ENCODE peak calls at places on chromosome 15, in four cellular contexts. F is H1, A is K562, T is HepG2. Y is an unnamed sample.

GRCh38 chr15:78620839-78621421 is at the start of gene CHRNA3:
- DNase-seq in F (no peak), A (no peak), T (no peak), Y (no peak)

GRCh38 chr15:49895337-49896223 is 223.5 kb downstream of the ATP8B4 start:
- DNase-seq in F (no peak), A (no peak), T (no peak), Y (no peak)

GRCh38 chr15:55334371-55334770 is 15.3 kb downstream of the PIGB start:
- DNase-seq in F (no peak), A (no peak), T (no peak), Y (no peak)

GRCh38 chr15:47711654-47712053 is 5.7 kb upstream of the SEMA6D start:
- DNase-seq in F (no peak), A (no peak), T (peak), Y (no peak)

GRCh38 chr15:51793521-51793920 is 35.9 kb upstream of the TMOD3 start:
- DNase-seq in F (no peak), A (no peak), T (no peak), Y (no peak)

GRCh38 chr15:31320022-31320421 is 6.6 kb upstream of the KLF13 start:
- DNase-seq in F (no peak), A (no peak), T (no peak), Y (no peak)

GRCh38 chr15:45751629-45752028 is 116.8 kb downstream of the SQOR start:
- DNase-seq in F (no peak), A (no peak), T (no peak), Y (no peak)

GRCh38 chr15:74428442-74428787 is 5.3 kb downstream of the SEMA7A start:
- DNase-seq in F (no peak), A (no peak), T (no peak), Y (no peak)

GRCh38 chr15:86570738-86571137 is 491.1 kb downstream of the AGBL1 start:
- DNase-seq in F (no peak), A (no peak), T (no peak), Y (no peak)

GRCh38 chr15:71632571-71633195 is 177.7 kb upstream of the NR2E3 start:
- DNase-seq in F (no peak), A (no peak), T (no peak), Y (no peak)

GRCh38 chr15:76060098-76060989 is 559 bp downstream of the TMEM266 start:
- DNase-seq in F (no peak), A (no peak), T (no peak), Y (no peak)

GRCh38 chr15:45522931-45523331 is 376 bp upstream of the SLC30A4 start:
- DNase-seq in F (no peak), A (no peak), T (no peak), Y (peak)

GRCh38 chr15:56207711-56208110 is 36.0 kb downstream of the RFX7 start:
- DNase-seq in F (no peak), A (no peak), T (no peak), Y (no peak)

GRCh38 chr15:91947370-91947769 is 93.9 kb downstream of the SLCO3A1 start:
- DNase-seq in F (no peak), A (no peak), T (no peak), Y (no peak)

DNA sequence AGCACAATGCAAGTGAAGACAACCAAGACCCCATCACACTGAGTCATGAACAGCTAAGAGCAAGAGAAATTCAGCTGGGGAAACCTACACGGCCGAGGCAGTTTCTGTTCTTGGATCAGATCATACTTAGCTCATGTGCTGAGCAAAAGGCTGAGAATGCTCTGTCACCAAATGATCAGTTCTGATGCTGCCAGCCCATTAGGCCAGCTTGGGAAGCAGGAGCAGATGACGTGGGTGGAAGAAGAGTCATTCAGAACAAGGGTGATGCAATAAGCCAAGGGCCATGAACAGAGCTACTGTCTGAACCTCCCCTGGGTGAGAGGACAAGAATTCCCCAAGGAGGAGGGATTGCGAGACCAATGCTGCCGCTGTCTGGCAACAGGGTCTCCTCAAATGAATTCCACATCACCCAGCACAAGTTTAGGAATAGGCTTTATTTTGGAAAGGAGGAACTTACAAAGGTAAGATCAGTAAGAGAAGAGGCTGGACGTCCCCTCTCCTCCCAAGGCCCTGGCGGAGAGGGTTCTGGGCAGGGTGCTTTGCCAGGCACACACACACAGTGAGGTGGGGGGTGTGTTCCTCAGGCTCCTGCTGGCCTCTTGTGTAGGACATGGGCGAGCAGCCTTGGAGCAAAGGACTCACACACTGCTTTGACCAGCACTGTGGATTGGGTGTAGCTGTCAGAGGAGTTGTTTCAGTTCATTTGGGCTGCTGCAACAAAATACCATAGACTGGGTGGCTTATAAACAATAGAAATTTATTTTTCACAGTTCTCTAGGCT is 65.6 kb upstream of the CTXND1 start:
- DNase-seq in F (no peak), A (no peak), T (peak), Y (no peak)
- TF ChIP-seq KDM1A in F (no peak), A (no peak), T (no peak), Y (no peak)

GRCh38 chr15:67836477-67836876 is 3.4 kb downstream of the RNU6-1 start:
- DNase-seq in F (no peak), A (peak), T (no peak), Y (peak)
- TF ChIP-seq HDAC2 in F (no peak), A (no peak), T (no peak), Y (no peak)

GRCh38 chr15:82045179-82045891 is 483 bp downstream of the MEX3B start:
- DNase-seq in F (no peak), A (no peak), T (no peak), Y (peak)
- TF ChIP-seq KDM1A in F (no peak), A (no peak), T (no peak), Y (no peak)

GRCh38 chr15:25091421-25092158 is 136.8 kb downstream of the SNRPN start:
- DNase-seq in F (no peak), A (no peak), T (no peak), Y (no peak)
- TF ChIP-seq HDAC2 in F (no peak), A (no peak), T (no peak), Y (no peak)

DNA sequence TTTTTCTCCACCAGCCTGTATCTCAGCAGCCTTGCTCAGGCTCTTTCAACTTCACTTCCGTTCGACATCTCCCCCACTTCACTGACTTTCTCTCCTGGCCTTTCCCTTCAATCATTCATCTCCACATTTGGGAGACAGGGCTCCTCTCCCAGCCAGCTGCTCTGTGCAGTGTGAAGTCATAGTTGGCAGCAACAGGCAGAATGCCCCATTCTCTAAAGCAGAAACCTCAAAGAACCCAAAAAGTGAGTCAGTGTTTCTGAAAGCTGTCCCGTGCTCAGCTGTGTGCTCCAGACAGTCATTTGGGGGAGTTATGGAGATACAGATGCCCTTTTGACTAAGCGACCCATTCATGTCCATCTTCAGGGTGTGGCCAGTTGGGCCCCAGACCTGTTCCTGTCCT is 54.3 kb downstream of the NTRK3 start:
- DNase-seq in F (no peak), A (no peak), T (no peak), Y (no peak)
- TF ChIP-seq KDM1A in F (no peak), A (no peak), T (no peak), Y (no peak)

GRCh38 chr15:42919794-42920280 is 741 bp downstream of the TTBK2 start:
- DNase-seq in F (no peak), A (peak), T (peak), Y (no peak)
- TF ChIP-seq HDAC2 in F (peak), A (no peak), T (no peak), Y (no peak)

DNA sequence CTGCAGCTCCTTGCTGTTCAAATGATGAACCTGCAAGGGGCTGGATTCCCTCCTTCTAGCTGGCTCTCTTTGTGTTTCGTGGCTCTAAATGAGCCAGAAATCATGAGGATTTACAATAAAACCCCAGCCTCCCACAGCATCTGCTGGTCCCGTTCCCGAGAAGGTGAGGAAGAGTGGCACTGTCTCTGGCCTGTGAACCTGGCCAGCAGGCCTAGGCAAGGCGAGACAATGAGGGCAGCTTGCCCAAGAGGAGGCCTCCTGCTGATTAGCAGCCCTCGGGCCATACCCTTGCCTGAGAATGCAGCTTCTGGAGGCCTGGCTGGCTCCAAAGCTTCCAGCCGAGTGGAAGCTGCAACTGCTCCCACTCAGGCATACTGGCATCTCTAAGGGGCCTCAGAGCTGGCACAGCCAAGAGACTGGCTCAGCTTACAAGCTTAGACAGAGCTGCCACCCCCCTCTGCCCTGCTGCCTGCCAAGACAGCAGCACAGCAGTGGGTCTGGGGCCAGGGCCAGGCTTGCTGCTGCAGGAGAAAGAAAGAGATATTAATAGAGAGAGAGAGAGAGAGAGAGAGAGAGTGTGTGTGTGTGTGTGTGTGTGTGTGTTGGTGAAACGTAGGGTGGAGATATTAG is 76.5 kb downstream of the HMG20A start:
- DNase-seq in F (no peak), A (no peak), T (no peak), Y (no peak)
- TF ChIP-seq KDM1A in F (no peak), A (no peak), T (no peak), Y (no peak)

DNA sequence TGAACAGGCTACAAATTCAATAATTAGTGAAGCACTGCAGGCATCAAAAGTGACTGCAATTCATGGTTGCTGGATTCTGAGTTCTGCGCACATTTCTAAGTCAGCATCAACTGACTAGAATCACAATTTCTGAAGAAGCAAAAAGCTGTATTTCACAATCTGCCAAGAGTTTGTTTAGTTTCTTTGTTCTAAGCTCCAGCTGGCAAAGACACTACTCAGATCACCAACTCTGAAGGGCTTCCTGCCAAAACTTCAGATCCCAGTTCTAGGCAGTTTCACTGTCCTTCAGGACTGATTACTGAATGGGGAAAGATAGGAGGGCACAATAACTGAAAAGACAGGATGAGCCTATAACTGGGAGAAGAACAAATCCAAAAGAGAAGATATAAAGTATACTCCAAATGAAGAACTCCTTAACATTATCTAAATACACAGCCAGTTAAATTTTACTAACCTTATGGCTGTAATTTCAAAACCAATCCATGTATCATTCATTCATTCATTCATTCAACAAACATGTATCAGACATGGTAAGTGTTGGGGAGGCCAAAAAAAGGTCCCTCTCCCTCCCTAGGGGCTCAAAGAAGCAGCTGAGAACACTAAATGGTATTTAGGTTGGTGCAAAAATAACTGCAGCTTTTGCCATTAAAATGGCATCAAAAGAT is 17.1 kb downstream of the TJP1 start:
- DNase-seq in F (no peak), A (no peak), T (peak), Y (no peak)
- TF ChIP-seq HDAC2 in F (no peak), A (no peak), T (no peak), Y (no peak)

DNA sequence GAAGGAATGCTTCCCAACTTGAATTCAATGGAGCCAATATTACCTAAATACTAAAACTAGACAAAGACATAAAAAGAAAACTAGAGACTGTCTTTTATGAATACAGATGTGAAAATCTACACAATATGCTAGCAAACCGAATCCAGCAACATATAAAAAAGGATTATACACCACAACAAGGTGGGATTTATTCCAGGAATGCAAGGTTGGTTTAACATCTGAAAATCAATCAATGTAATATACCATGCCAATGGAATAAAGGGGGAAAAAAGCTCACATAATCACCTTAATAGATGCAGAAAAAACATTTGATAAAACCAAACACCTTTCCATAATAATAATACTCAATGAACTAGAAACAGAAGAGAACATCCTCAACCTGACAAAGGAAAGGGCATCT is 69.3 kb upstream of the TSPAN3 start:
- DNase-seq in F (no peak), A (no peak), T (no peak), Y (no peak)
- TF ChIP-seq KDM1A in F (no peak), A (no peak), T (no peak), Y (no peak)

GRCh38 chr15:36469567-36469966 is 109.9 kb upstream of the CDIN1 start:
- DNase-seq in F (no peak), A (no peak), T (no peak), Y (no peak)
- TF ChIP-seq HDAC2 in F (no peak), A (no peak), T (no peak), Y (no peak)